ENCODE peak calls at places on chromosomes 2 and 18, in six cellular contexts. Q is IMR-90, X is H9, H is mesenchymal stem cell, E is mesendoderm, T is H1. V is an unnamed sample.

GRCh38 chr2:29844713-29845320 is 76.6 kb downstream of the ALK start:
- DNase-seq in Q (no peak), X (no peak), H (no peak), E (no peak), T (no peak), V (no peak)

GRCh38 chr18:24050916-24051255 is 36.3 kb downstream of the TTC39C start:
- DNase-seq in Q (no peak), X (no peak), H (no peak), E (no peak), T (no peak), V (no peak)

GRCh38 chr2:121707344-121707919 is 29.2 kb downstream of the NIFK start:
- DNase-seq in Q (no peak), X (no peak), H (no peak), E (no peak), T (no peak), V (no peak)

GRCh38 chr2:195658541-195658890 is 1.5 kb downstream of the SLC39A10 start:
- DNase-seq in Q (peak; percentile 90), X (no peak), H (peak; percentile 80), E (no peak), T (no peak), V (no peak)

GRCh38 chr2:39546937-39547336 is 109.9 kb upstream of the MAP4K3 start:
- DNase-seq in Q (peak; percentile 42), X (no peak), H (peak; percentile 52), E (no peak), T (no peak), V (no peak)

GRCh38 chr2:238509151-238509820 is 82.6 kb downstream of the ASB1 start:
- DNase-seq in Q (peak; percentile 36), X (peak; percentile 55), H (no peak), E (peak; percentile 29), T (peak; percentile 34), V (peak; percentile 71)

GRCh38 chr2:9378433-9379371 is 44.6 kb downstream of the ITGB1BP1 start:
- DNase-seq in Q (peak; percentile 90), X (peak; percentile 52), H (peak; percentile 90), E (peak; percentile 55), T (no peak), V (no peak)

GRCh38 chr2:216775043-216775453 is 79.7 kb upstream of the IGFBP5 start:
- DNase-seq in Q (peak; percentile 99), X (no peak), H (peak; percentile 99), E (peak; percentile 56), T (no peak), V (no peak)

GRCh38 chr2:217110550-217110949 is 250.7 kb upstream of the TNP1 start:
- DNase-seq in Q (no peak), X (no peak), H (no peak), E (no peak), T (no peak), V (no peak)

GRCh38 chr2:162146906-162147305 is 5.1 kb downstream of the GCG start:
- DNase-seq in Q (peak; percentile 23), X (no peak), H (no peak), E (no peak), T (no peak), V (no peak)

GRCh38 chr2:211367711-211368110 is 811.3 kb downstream of the CPS1 start:
- DNase-seq in Q (no peak), X (no peak), H (no peak), E (peak; percentile 47), T (no peak), V (no peak)

GRCh38 chr2:225458431-225459117 is 59.1 kb downstream of the NYAP2 start:
- DNase-seq in Q (no peak), X (no peak), H (peak; percentile 48), E (no peak), T (no peak), V (no peak)

GRCh38 chr2:68086166-68086565 is 23.4 kb upstream of the C1D start:
- DNase-seq in Q (no peak), X (no peak), H (no peak), E (no peak), T (no peak), V (no peak)

GRCh38 chr18:26765498-26765897 is 100.0 kb downstream of the AQP4 start:
- DNase-seq in Q (no peak), X (no peak), H (no peak), E (no peak), T (no peak), V (no peak)

GRCh38 chr2:130963849-130964793 is 127.4 kb downstream of the ARHGEF4 start:
- DNase-seq in Q (no peak), X (peak; percentile 89), H (no peak), E (peak; percentile 84), T (peak; percentile 65), V (peak; percentile 49)

GRCh38 chr18:74806073-74806472 is 208.4 kb downstream of the ZNF407 start:
- DNase-seq in Q (no peak), X (no peak), H (no peak), E (peak; percentile 83), T (no peak), V (no peak)

GRCh38 chr2:23745726-23746105 is 181.2 kb downstream of the ATAD2B start:
- DNase-seq in Q (peak; percentile 49), X (no peak), H (peak; percentile 44), E (no peak), T (no peak), V (no peak)

GRCh38 chr2:70684846-70685622 is 83.0 kb downstream of the ADD2 start:
- DNase-seq in Q (no peak), X (peak; percentile 7), H (no peak), E (no peak), T (no peak), V (no peak)

GRCh38 chr2:195612515-195613495 is 44.2 kb upstream of the SLC39A10 start:
- DNase-seq in Q (peak; percentile 82), X (peak; percentile 79), H (peak; percentile 78), E (peak; percentile 98), T (peak; percentile 72), V (peak; percentile 56)

GRCh38 chr2:55500025-55500424 is 19.5 kb upstream of the CFAP36 start:
- DNase-seq in Q (peak; percentile 74), X (no peak), H (peak; percentile 63), E (no peak), T (no peak), V (no peak)

GRCh38 chr2:146853741-146854444 is 990.9 kb upstream of the ACVR2A start:
- DNase-seq in Q (peak; percentile 12), X (no peak), H (peak; percentile 2), E (peak; percentile 95), T (no peak), V (no peak)

GRCh38 chr18:68972176-68972575 is 174.3 kb downstream of the CCDC102B start:
- DNase-seq in Q (no peak), X (no peak), H (peak; percentile 21), E (peak; percentile 23), T (no peak), V (no peak)

GRCh38 chr2:3368261-3368722 is 9.3 kb downstream of the EIPR1 start:
- DNase-seq in Q (no peak), X (no peak), H (no peak), E (no peak), T (no peak), V (no peak)

GRCh38 chr18:48690494-48690893 is 151.7 kb downstream of the CTIF start:
- DNase-seq in Q (no peak), X (no peak), H (no peak), E (no peak), T (no peak), V (no peak)

GRCh38 chr2:71547616-71548285 is 94.4 kb downstream of the DYSF start:
- DNase-seq in Q (no peak), X (no peak), H (no peak), E (no peak), T (no peak), V (no peak)

DNA sequence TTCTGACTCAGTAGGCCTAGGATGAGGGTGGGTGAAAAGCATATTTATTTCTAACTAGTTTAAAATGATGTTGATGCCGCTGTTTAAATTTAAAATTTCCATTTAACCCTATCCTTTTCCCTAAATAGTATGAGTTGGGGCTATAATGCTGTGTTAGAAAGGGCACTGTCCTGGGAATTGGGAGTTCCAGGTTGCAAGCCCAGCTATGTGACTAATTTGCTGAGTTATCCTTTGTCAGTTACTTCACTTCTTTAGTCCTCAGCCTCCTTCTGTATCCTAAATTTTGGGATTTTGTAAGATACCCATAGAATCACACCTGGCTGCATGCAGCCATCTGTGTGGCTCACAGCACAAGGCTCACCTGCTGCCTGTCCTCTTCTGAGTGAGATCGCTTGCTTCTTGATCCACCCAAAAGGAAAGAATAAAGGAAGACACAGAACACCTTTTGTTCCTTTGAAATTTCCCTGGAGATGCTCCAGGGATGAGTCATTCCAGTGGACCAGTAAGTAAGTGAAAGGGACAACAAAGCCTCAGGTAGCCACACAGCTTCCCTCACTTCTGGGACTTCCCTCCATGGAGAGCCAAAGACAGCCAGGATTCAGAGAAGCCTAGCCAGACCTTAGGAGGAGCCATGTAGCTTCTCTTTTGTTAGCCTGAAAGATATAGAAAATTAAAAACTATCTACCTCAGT is 97.2 kb downstream of the DTNA start:
- DNase-seq in Q (no peak), X (peak; percentile 72), H (no peak), E (peak; percentile 95), T (peak; percentile 44), V (no peak)
- H2BK15ac ChIP-seq in Q (no peak overlapping the region), X (no peak overlapping the region), H (no peak overlapping the region), E (no peak overlapping the region), T (no peak overlapping the region), V (no peak overlapping the region)

DNA sequence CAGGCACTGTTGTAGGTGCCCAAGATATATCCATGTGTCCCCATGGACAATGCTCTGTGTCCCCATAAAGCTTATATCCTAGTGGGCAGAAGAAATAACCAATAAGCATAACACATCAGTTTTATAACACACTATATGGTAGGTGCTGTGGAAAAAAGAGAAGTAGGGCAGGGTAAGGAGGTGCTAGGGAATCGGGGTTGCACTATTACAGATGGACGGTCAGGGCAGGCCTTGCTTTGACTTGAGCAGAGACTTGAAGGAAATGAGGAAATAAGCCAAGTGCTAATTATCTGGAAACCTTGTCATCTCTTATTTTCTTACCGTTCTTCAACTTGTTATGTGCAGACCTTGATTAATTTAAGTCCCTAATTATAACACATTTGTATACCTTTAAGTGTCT is 82.0 kb downstream of the PHLPP1 start:
- DNase-seq in Q (no peak), X (no peak), H (no peak), E (no peak), T (no peak), V (no peak)
- H3K4me1 ChIP-seq in Q (no peaks in the 10 kb centered on the region), X (peaks cover 22% of the 10 kb centered on the region), H (peaks cover 3% of the 10 kb centered on the region), E (peaks cover 13% of the 10 kb centered on the region), T (peaks cover 48% of the 10 kb centered on the region), V (peaks cover 14% of the 10 kb centered on the region)

DNA sequence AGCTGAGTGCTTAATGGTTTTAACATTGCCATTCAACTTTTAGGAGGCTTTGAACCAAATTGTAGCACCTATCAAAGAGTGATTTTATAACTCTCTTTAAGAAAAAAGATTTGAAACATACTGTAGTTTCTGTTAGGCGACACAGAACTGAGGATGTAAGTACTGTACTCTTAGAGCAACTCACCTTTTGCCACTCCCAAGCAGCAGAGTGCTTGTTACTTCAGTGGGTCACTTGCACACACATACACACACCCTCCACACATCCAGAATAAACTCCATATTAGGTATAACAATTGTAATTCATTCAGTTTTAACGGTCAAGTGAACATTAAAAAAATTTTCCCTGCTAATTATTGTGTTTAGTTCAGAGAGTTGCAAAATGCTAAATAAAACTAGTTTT is 118.3 kb downstream of the CAMKMT start:
- DNase-seq in Q (no peak), X (no peak), H (no peak), E (no peak), T (no peak), V (no peak)
- H2BK15ac ChIP-seq in Q (no peak overlapping the region), X (no peak overlapping the region), H (no peak overlapping the region), E (no peak overlapping the region), T (no peak overlapping the region), V (no peak overlapping the region)

DNA sequence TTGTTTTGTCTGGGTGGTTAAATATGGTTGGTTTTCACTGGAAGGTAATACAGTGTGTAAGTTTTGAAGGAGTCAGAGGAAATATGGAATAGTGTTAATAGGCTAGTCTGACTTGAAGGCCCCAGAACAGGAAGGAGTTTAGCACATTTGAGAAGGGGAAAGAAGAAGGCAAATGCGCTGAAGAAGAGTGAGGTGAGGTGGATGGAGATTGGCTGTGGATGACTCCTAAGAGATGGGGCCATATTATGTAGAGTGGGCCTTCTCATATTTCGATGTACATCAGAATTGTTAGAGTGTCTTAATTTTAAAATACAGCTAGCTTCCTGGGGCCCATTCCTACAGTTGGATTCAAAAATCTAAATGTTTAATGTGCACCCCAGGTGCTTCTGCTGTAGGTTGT is 61.0 kb downstream of the GLS start:
- DNase-seq in Q (no peak), X (no peak), H (no peak), E (no peak), T (no peak), V (no peak)
- H3K4me1 ChIP-seq in Q (no peaks in the 10 kb centered on the region), X (no peaks in the 10 kb centered on the region), H (no peaks in the 10 kb centered on the region), E (no peaks in the 10 kb centered on the region), T (peaks cover 2% of the 10 kb centered on the region), V (no peaks in the 10 kb centered on the region)

V was measured in neuronal stem cell.